ENCODE peak calls at places on chromosomes 7 and 10, in ten cellular contexts. W is IMR-90, P is spleen, C is H54, F is adrenal gland, L is Peyer's patch, Y is prostate gland, J is thyroid gland, A is tibial nerve, Q is GM12891. N is an unnamed sample.

GRCh38 chr10:98444314-98445006 is 2.3 kb downstream of the HPS1 start:
- DNase-seq in L (no peak), Q (no peak), F (no peak), A (no peak), W (no peak), C (no peak), P (no peak), Y (no peak), J (peak), N (peak)

GRCh38 chr10:29861811-29862505 is 197.4 kb downstream of the JCAD start:
- DNase-seq in W (no peak), A (no peak), Y (no peak), L (no peak), F (no peak), Q (no peak), P (no peak), C (no peak), J (peak), N (no peak)

GRCh38 chr7:20438248-20438647 is 107.5 kb downstream of the ITGB8 start:
- DNase-seq in P (no peak), J (no peak), C (no peak), W (no peak), L (no peak), A (no peak), F (no peak), Y (no peak), Q (no peak), N (no peak)

GRCh38 chr7:25851332-25852248 is 300.4 kb upstream of the NFE2L3 start:
- DNase-seq in J (peak), P (peak), A (peak), W (peak), L (peak), Y (peak), F (peak), C (peak), Q (peak), N (peak)

GRCh38 chr10:119538632-119539358 is 3.7 kb downstream of the RGS10 start:
- DNase-seq in A (no peak), L (no peak), W (no peak), P (no peak), F (no peak), Y (no peak), Q (no peak), J (no peak), C (no peak), N (peak)

GRCh38 chr7:39504963-39505362 is 61.2 kb upstream of the YAE1 start:
- DNase-seq in P (no peak), F (peak), J (peak), Y (no peak), A (no peak), L (no peak), W (peak), Q (no peak), C (peak), N (peak)

GRCh38 chr10:120715214-120715613 is 135.9 kb upstream of the WDR11 start:
- DNase-seq in Q (no peak), L (no peak), W (no peak), P (no peak), Y (no peak), J (no peak), A (no peak), C (no peak), F (no peak), N (no peak)

GRCh38 chr10:29559996-29560395 is 74.8 kb downstream of the SVIL start:
- DNase-seq in C (no peak), A (no peak), Q (no peak), W (no peak), L (no peak), Y (no peak), F (no peak), P (no peak), J (no peak), N (no peak)

GRCh38 chr7:17646181-17646956 is 293.9 kb downstream of the SNX13 start:
- DNase-seq in W (peak), Y (no peak), J (no peak), A (no peak), C (no peak), F (no peak), L (no peak), Q (no peak), P (no peak), N (no peak)

GRCh38 chr10:96325719-96326373 is 21.6 kb downstream of the DNTT start:
- DNase-seq in L (no peak), Q (peak), F (no peak), C (no peak), A (no peak), P (no peak), W (no peak), Y (no peak), J (no peak), N (no peak)

GRCh38 chr10:27542812-27543211 is 38.7 kb downstream of the RAB18 start:
- DNase-seq in F (no peak), Q (no peak), J (no peak), C (no peak), P (no peak), A (no peak), Y (no peak), L (no peak), W (peak), N (no peak)

GRCh38 chr7:36021367-36021766 is 131.7 kb upstream of the EEPD1 start:
- DNase-seq in Y (no peak), F (no peak), P (no peak), L (no peak), C (no peak), J (no peak), W (no peak), Q (no peak), A (no peak), N (peak)

GRCh38 chr10:104117839-104118323 is 4.1 kb upstream of the SFR1 start:
- DNase-seq in Y (no peak), J (peak), L (no peak), W (peak), Q (no peak), F (no peak), P (no peak), C (no peak), A (no peak), N (no peak)

GRCh38 chr10:14330390-14331071 is at the start of gene FRMD4A:
- DNase-seq in Y (no peak), W (no peak), P (no peak), F (no peak), L (no peak), Q (no peak), A (no peak), J (no peak), C (no peak), N (peak)

GRCh38 chr7:131544449-131545425 is 11.7 kb downstream of the PODXL start:
- DNase-seq in L (no peak), A (no peak), J (no peak), Y (no peak), W (peak), Q (no peak), P (peak), C (no peak), F (no peak), N (peak)

GRCh38 chr7:105611856-105612775 is 30.8 kb upstream of the EFCAB10 start:
- DNase-seq in F (no peak), Y (no peak), L (no peak), W (peak), P (no peak), Q (no peak), C (peak), A (no peak), J (no peak), N (no peak)

GRCh38 chr10:12780634-12781601 is 220.6 kb downstream of the CCDC3 start:
- DNase-seq in A (no peak), F (no peak), Y (no peak), C (no peak), Q (no peak), W (peak), L (no peak), J (peak), P (no peak), N (no peak)

GRCh38 chr10:129656642-129657041 is 189.6 kb downstream of the MGMT start:
- DNase-seq in J (no peak), F (no peak), W (no peak), L (no peak), P (no peak), Q (no peak), A (no peak), Y (no peak), C (no peak), N (no peak)

GRCh38 chr10:80459047-80459865 is 5.1 kb downstream of the TSPAN14 start:
- DNase-seq in C (peak), L (peak), A (peak), F (peak), P (peak), Y (peak), W (no peak), J (peak), Q (peak), N (peak)

GRCh38 chr7:143975617-143976016 is 21.0 kb downstream of the OR2F1 start:
- DNase-seq in W (peak), L (no peak), P (no peak), A (no peak), Q (no peak), C (no peak), F (no peak), Y (no peak), J (no peak), N (peak)

GRCh38 chr10:103595933-103596726 is 102.6 kb downstream of the NEURL1 start:
- DNase-seq in Q (no peak), P (no peak), C (no peak), W (no peak), A (no peak), F (no peak), Y (no peak), L (no peak), J (no peak), N (no peak)

GRCh38 chr10:97869091-97870042 is 19.7 kb downstream of the GOLGA7B start:
- DNase-seq in W (peak), J (peak), A (peak), P (peak), Y (peak), F (peak), Q (peak), L (peak), C (peak), N (peak)

GRCh38 chr7:70706204-70706603 is 425.7 kb upstream of the GALNT17 start:
- DNase-seq in J (no peak), Y (no peak), Q (no peak), L (no peak), A (no peak), W (no peak), C (no peak), F (no peak), P (no peak), N (no peak)
- TF ChIP-seq POLR2A in J (no peak), Y (no peak), Q (no peak), L (no peak), A (no peak), W (no peak), C (no peak), F (no peak), P (no peak), N (no peak)

GRCh38 chr7:155296006-155296787 is 1.5 kb upstream of the INSIG1 start:
- DNase-seq in F (no peak), A (no peak), Y (no peak), P (no peak), C (no peak), Q (no peak), W (no peak), L (peak), J (no peak), N (no peak)
- TF ChIP-seq POLR2A in F (no peak), A (no peak), Y (no peak), P (no peak), C (peak), Q (no peak), W (peak), L (no peak), J (no peak), N (no peak)

DNA sequence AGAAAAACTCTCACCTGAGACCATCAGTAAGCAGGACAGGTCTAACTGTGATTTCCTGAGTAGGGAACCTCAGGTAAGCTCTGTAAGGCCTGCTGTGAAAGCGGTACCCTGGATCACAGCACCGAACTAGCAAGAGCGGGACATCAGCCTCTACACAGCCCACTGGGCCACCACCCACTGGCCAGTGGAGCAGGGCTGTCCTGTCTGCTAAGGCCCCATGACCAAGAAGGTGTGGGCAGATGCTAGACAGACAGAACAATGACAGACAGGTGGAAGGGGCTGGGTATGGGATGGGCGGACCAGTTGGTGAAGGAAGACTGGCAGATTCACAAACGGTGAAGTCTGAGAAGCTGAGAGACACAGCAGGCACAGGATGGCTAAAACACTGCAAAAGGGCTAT is 79.4 kb upstream of the DDC start:
- DNase-seq in A (peak), J (no peak), P (no peak), C (no peak), W (no peak), L (no peak), F (peak), Q (no peak), Y (no peak), N (no peak)
- TF ChIP-seq POLR2A in A (no peak), J (no peak), P (no peak), C (no peak), W (no peak), L (no peak), F (no peak), Q (no peak), Y (no peak), N (no peak)

GRCh38 chr7:106660862-106661720 is at the start of gene CCDC71L:
- DNase-seq in P (peak), L (peak), C (peak), F (peak), J (peak), Q (peak), Y (peak), A (peak), W (peak), N (peak)

GRCh38 chr7:106658504-106659368 is 2.2 kb downstream of the CCDC71L start:
- DNase-seq in A (no peak), Y (no peak), W (no peak), L (no peak), C (no peak), Q (no peak), P (no peak), F (no peak), J (no peak), N (peak)

GRCh38 chr7:106657085-106657991 is 3.6 kb downstream of the CCDC71L start:
- DNase-seq in W (peak), Y (no peak), C (no peak), Q (no peak), L (no peak), J (no peak), P (no peak), F (no peak), A (no peak), N (peak)

GRCh38 chr7:106659369-106659962 is 1.5 kb downstream of the CCDC71L start:
- DNase-seq in Y (no peak), J (no peak), C (no peak), L (no peak), Q (no peak), A (no peak), P (no peak), F (no peak), W (peak), N (no peak)

GRCh38 chr7:106659963-106660861 is 746 bp downstream of the CCDC71L start:
- DNase-seq in Y (peak), W (peak), F (peak), C (peak), A (peak), J (peak), L (peak), Q (peak), P (peak), N (peak)
- TF ChIP-seq POLR2A in Y (peak), W (no peak), F (peak), C (no peak), A (no peak), J (peak), L (peak), Q (no peak), P (no peak), N (no peak)